ENCODE peak calls at places on chromosomes 13 and 19, in ten cellular contexts. J is substantia nigra; R is BJ; B is tibial nerve; Q is Jurkat, Clone E6-1; V is ELF-1; X is skeletal muscle cell; Y is mucosa of gallbladder; U is LHCN-M2; T is A549. F is an unnamed sample.

GRCh38 chr13:59318320-59318930 is 845.3 kb downstream of the DIAPH3 start:
- DNase-seq in J (peak; percentile 74), R (no peak), B (peak; percentile 31), Q (peak; percentile 45), V (peak; percentile 69), X (no peak), Y (peak; percentile 80), U (peak; percentile 37), T (peak; percentile 3), F (peak; percentile 3)

GRCh38 chr19:46887240-46887782 is 26.5 kb downstream of the ARHGAP35 start:
- DNase-seq in J (no peak), R (no peak), B (no peak), Q (no peak), V (no peak), X (no peak), Y (no peak), U (no peak), T (no peak), F (no peak)

GRCh38 chr19:50909240-50910070 is 1.7 kb downstream of the KLK4 start:
- DNase-seq in J (no peak), R (no peak), B (peak; percentile 31), Q (peak; percentile 50), V (peak; percentile 97), X (no peak), Y (peak; percentile 38), U (no peak), T (peak; percentile 86), F (no peak)

GRCh38 chr19:38831142-38831605 is 420 bp downstream of the ECH1 start:
- DNase-seq in J (peak; percentile 46), R (peak; percentile 85), B (no peak), Q (no peak), V (peak; percentile 94), X (peak; percentile 74), Y (peak; percentile 70), U (peak; percentile 89), T (peak; percentile 73), F (peak; percentile 56)

GRCh38 chr13:40059540-40060232 is 404.2 kb downstream of the COG6 start:
- DNase-seq in J (no peak), R (no peak), B (no peak), Q (no peak), V (no peak), X (no peak), Y (no peak), U (peak; percentile 31), T (no peak), F (no peak)

GRCh38 chr19:49567722-49568454 is 12.5 kb downstream of the NOSIP start:
- DNase-seq in J (no peak), R (no peak), B (no peak), Q (peak; percentile 100), V (no peak), X (no peak), Y (no peak), U (no peak), T (no peak), F (no peak)

GRCh38 chr19:48419158-48419920 is 25.9 kb downstream of the GRIN2D start:
- DNase-seq in J (peak; percentile 46), R (no peak), B (no peak), Q (peak; percentile 72), V (peak; percentile 78), X (no peak), Y (no peak), U (peak; percentile 22), T (no peak), F (no peak)

GRCh38 chr13:61253105-61253877 is 162.4 kb downstream of the PCDH20 start:
- DNase-seq in J (no peak), R (no peak), B (no peak), Q (no peak), V (no peak), X (no peak), Y (no peak), U (no peak), T (no peak), F (no peak)

GRCh38 chr19:3184847-3185481 is 766 bp upstream of the NCLN start:
- DNase-seq in J (peak; percentile 78), R (no peak), B (peak; percentile 51), Q (no peak), V (no peak), X (peak; percentile 28), Y (peak; percentile 78), U (no peak), T (peak; percentile 28), F (peak; percentile 8)

GRCh38 chr19:42422576-42423461 is 4.4 kb downstream of the LIPE start:
- DNase-seq in J (peak; percentile 80), R (no peak), B (no peak), Q (peak; percentile 22), V (no peak), X (no peak), Y (no peak), U (peak; percentile 17), T (no peak), F (no peak)

GRCh38 chr13:83153833-83154232 is 728.4 kb downstream of the SLITRK1 start:
- DNase-seq in J (no peak), R (no peak), B (no peak), Q (no peak), V (no peak), X (no peak), Y (no peak), U (peak; percentile 18), T (no peak), F (no peak)

GRCh38 chr13:112957295-112957677 is 11.7 kb upstream of the MCF2L start:
- DNase-seq in J (no peak), R (no peak), B (no peak), Q (no peak), V (no peak), X (no peak), Y (no peak), U (no peak), T (no peak), F (no peak)

GRCh38 chr19:34243876-34244578 is 10.3 kb upstream of the GARRE1 start:
- DNase-seq in J (no peak), R (no peak), B (no peak), Q (no peak), V (no peak), X (no peak), Y (no peak), U (no peak), T (no peak), F (no peak)